ENCODE peak calls at places on chromosomes 11 and 22, in six cellular contexts. L is spleen, A is sigmoid colon, G is tibial nerve, Y is body of pancreas, I is gastrocnemius medialis. H is an unnamed sample.

GRCh38 chr22:49269371-49269770 is 558.3 kb downstream of the BRD1 start:
- DNase-seq in G (no peak), Y (no peak), A (no peak), I (no peak), L (no peak), H (no peak)

GRCh38 chr22:27752141-27752540 is 49.4 kb downstream of the MN1 start:
- DNase-seq in I (no peak), A (peak; percentile 13), L (peak; percentile 31), Y (no peak), G (no peak), H (no peak)

GRCh38 chr22:38213319-38214247 is 11.8 kb downstream of the MAFF start:
- DNase-seq in L (no peak), I (no peak), Y (no peak), G (no peak), A (no peak), H (no peak)

GRCh38 chr11:132655187-132655855 is 877.0 kb downstream of the OPCML start:
- DNase-seq in Y (no peak), G (no peak), A (no peak), I (no peak), L (no peak), H (no peak)

GRCh38 chr11:34356918-34357645 is 728 bp downstream of the ABTB2 start:
- DNase-seq in I (peak; percentile 73), G (peak; percentile 26), Y (peak; percentile 75), L (peak; percentile 93), A (peak; percentile 83), H (peak; percentile 43)

GRCh38 chr11:130829801-130830562 is 86.3 kb downstream of the SNX19 start:
- DNase-seq in L (no peak), I (peak; percentile 50), A (peak; percentile 90), Y (peak; percentile 16), G (peak; percentile 57), H (peak; percentile 26)

GRCh38 chr11:2313051-2313951 is 11.5 kb downstream of the TSPAN32 start:
- DNase-seq in Y (no peak), A (peak; percentile 66), G (no peak), I (no peak), L (peak; percentile 61), H (peak; percentile 83)

GRCh38 chr11:124644426-124645280 is 22.0 kb downstream of the TBRG1 start:
- DNase-seq in L (no peak), A (peak; percentile 75), I (peak; percentile 31), Y (peak; percentile 73), G (peak; percentile 25), H (peak; percentile 89)

GRCh38 chr11:36268337-36268931 is 20.8 kb downstream of the COMMD9 start:
- DNase-seq in L (no peak), I (no peak), G (no peak), A (no peak), Y (no peak), H (no peak)

GRCh38 chr11:125364085-125364822 is 131.8 kb downstream of the FEZ1 start:
- DNase-seq in I (no peak), A (no peak), G (no peak), Y (no peak), L (no peak), H (no peak)

GRCh38 chr22:21450858-21451331 is 16.3 kb upstream of the TMEM191C start:
- DNase-seq in G (no peak), A (peak; percentile 35), I (no peak), Y (no peak), L (peak; percentile 25), H (peak; percentile 5)

GRCh38 chr11:76735218-76735480 is 48.0 kb upstream of the TSKU start:
- DNase-seq in G (no peak), A (no peak), I (no peak), L (no peak), Y (no peak), H (no peak)

GRCh38 chr11:68224606-68225005 is 11.5 kb upstream of the KMT5B start:
- DNase-seq in L (no peak), G (no peak), Y (no peak), A (no peak), I (no peak), H (no peak)

GRCh38 chr11:31237819-31238771 is 131.4 kb downstream of the DCDC1 start:
- DNase-seq in Y (no peak), G (no peak), A (no peak), I (no peak), L (no peak), H (no peak)

GRCh38 chr11:72227316-72228228 is 3.0 kb downstream of the INPPL1 start:
- DNase-seq in Y (no peak), I (peak; percentile 15), L (peak; percentile 65), G (no peak), A (peak; percentile 77), H (no peak)

GRCh38 chr11:64558065-64558745 is 32.8 kb upstream of the SLC22A12 start:
- DNase-seq in G (no peak), I (no peak), L (no peak), Y (no peak), A (peak; percentile 40), H (no peak)

GRCh38 chr11:77259681-77260080 is 41.8 kb downstream of the GDPD4 start:
- DNase-seq in Y (no peak), A (no peak), I (no peak), G (no peak), L (no peak), H (no peak)

GRCh38 chr11:47403571-47403970 is 4.8 kb upstream of the SLC39A13 start:
- DNase-seq in A (no peak), I (no peak), G (no peak), Y (no peak), L (peak; percentile 28), H (no peak)

DNA sequence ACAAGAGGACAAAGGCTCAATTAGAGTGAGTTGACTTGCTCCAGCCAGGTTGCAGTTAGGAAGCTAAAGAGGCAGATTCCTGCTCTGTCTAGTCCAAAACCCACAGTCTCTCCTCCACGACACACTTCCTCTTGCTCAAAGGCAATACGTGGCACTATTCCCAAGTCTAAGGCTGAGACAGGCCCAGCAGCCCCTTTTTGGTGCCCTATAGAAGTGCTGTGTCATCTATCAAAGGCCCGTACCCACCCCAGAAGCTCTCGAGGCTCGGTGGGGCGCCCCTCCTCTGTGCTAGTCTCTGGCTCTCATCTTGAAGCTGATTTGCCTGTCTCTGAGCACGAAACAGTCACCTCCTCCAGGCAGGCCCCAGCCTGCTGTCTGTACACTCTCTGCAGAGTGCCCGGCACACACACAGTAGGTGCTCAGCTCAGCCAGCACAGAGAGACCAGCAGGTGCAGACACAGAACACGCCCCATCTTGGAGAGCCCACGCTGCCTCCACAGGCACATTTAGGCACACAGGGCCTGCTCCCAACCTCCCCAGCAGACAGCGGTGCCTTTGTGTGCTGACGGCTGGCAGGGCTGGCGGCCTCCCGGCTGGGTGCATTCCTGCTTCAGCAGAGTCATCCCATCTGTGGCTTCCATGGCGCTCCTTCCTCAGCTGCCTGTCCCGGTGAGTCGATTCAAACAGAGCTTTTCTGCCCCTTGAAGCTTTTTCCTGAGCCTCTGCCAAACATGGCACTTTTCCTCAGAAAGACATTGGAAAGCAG is 52.7 kb downstream of the MYH9 start:
- DNase-seq in A (peak; percentile 89), L (peak; percentile 81), I (no peak), G (no peak), Y (peak; percentile 69), H (no peak)
- TF ChIP-seq POLR2A in A (no peak), L (no peak), I (no peak), G (no peak), Y (no peak), H (no peak)

DNA sequence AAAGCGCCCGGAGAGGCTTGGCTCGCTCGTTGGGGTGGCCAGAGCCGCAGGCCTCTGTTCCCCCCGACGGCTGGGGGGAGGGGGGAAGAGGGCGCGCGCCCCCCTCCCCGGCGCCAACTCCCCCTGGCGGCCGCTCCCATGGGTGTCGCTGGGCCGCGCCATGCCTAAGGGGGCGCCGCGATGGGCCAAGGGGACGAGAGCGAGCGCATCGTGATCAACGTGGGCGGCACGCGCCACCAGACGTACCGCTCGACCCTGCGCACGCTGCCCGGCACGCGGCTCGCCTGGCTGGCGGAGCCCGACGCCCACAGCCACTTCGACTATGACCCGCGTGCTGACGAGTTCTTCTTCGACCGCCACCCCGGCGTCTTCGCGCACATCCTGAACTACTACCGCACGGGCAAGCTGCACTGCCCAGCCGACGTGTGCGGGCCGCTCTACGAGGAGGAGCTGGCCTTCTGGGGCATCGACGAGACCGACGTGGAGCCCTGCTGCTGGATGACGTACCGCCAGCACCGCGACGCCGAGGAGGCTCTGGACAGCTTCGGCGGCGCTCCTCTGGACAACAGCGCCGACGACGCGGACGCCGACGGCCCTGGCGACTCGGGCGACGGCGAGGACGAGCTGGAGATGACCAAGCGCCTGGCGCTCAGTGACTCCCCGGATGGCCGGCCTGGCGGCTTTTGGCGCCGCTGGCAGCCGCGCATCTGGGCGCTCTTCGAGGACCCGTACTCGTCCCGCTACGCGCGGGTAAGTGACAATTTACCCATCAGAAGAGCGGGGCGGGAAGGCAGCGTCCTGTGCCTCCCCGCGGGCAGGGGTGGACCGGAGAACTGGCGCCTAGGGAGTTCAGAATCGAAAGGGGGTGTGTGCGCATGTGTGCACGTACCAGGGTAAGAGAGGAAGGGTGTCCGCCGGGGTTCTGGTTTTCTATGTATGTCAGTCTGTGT is 1.5 kb downstream of the KCNC1 start:
- DNase-seq in Y (no peak), A (peak; percentile 53), L (peak; percentile 66), I (no peak), G (no peak), H (no peak)
- TF ChIP-seq CTCF in Y (no peak), A (no peak), L (no peak), I (no peak), G (no peak), H (no peak)

DNA sequence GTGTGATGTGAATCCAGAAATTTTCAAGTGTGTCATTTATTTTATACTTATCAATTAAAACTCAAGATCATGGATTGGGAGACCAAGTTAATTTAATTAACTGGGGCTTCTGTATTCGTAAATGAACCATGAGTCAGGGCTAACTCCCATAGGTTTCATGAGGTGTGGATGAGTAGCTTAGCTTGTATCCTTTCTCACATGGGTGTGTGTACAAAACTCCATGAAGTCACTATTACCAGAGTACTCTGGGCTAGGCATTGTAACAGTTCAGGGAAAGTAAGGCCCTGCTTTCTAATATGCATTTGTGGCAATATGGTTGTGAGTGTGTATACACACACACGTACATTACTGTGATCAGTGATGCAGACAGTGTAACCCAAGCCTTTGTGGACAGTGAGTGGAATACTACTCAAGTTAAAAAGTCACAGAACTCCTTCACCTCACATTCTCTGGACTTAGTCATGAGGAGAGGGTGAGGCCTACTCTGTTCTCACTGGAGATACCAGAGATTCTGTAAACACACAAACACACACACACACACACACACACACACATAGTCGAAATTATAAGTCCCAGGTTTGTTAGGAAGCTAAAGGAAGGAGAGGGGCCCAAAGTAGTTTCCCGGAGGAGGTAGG is 3.5 kb downstream of the CNTF start:
- DNase-seq in I (no peak), A (no peak), G (no peak), L (no peak), Y (no peak), H (no peak)
- TF ChIP-seq POLR2A in I (no peak), A (no peak), G (no peak), L (no peak), Y (no peak), H (no peak)

DNA sequence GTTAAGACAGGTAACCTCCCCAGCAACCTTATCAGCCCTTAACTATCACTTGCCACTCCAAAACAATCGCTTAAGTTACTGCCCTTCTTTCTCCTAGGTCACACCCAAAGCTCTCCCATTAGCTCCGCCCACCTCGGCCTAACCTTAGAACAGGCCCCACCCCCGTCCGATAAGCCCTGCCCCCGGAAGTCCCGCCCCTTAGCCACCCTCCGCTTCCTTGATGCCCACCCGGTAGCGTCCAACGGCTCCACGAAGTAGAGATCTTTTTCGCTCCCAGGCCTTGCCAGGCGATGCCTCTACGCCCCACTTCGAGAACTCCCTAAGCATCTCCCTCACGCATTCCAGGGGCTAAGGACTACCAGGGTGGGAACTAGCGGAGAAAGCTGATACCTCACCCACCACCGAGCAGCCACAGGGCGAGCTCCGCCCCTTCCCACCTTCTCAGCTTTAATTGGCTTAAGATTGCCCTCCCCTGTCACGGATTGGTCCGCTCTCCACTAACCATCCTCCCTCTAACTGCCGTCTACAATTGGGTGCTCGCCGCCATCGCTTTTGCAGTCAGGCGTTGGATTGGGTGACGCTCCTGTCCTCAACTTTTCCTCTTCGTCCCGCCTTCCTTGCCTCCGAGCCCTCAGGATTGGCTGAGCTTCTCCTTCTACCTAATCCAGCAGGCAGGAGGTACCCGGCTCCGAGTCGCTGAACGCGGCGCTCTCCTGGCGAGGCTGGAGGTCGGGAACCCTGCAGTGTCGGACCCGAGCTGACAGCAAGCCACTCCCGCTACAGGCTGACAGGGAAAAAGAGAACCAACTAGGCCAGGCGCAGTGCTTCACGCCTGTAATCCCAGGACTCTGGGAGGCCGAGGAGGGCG is at the start of gene ZBTB3:
- DNase-seq in I (peak; percentile 99), A (peak; percentile 99), Y (peak; percentile 98), G (peak; percentile 96), L (peak; percentile 97), H (peak; percentile 99)
- TF ChIP-seq CTCF in I (no peak), A (no peak), Y (no peak), G (peak; percentile 49), L (peak; percentile 30), H (no peak)

H was measured in lower leg skin.